ENCODE peak calls at places on chromosomes 2 and 18, in five cellular contexts. One of them, this sample, is unnamed.

GRCh38 chr2:128622371-128622770 is 303.7 kb upstream of the HS6ST1 start:
- DNase-seq in sigmoid colon: no peak
- DNase-seq in tibial artery: peak; percentile 62
- DNase-seq in tibial nerve: no peak
- DNase-seq in body of pancreas: no peak
- DNase-seq in this sample: no peak

GRCh38 chr2:219384872-219385271 is 2.8 kb downstream of the DNPEP start:
- DNase-seq in sigmoid colon: no peak
- DNase-seq in tibial artery: no peak
- DNase-seq in tibial nerve: no peak
- DNase-seq in body of pancreas: no peak
- DNase-seq in this sample: no peak

GRCh38 chr18:42030586-42031182 is 75.7 kb downstream of the PIK3C3 start:
- DNase-seq in sigmoid colon: no peak
- DNase-seq in tibial artery: no peak
- DNase-seq in tibial nerve: no peak
- DNase-seq in body of pancreas: peak; percentile 26
- DNase-seq in this sample: no peak

GRCh38 chr2:165681841-165682240 is 112.2 kb downstream of the GALNT3 start:
- DNase-seq in sigmoid colon: no peak
- DNase-seq in tibial artery: no peak
- DNase-seq in tibial nerve: no peak
- DNase-seq in body of pancreas: no peak
- DNase-seq in this sample: no peak

GRCh38 chr2:105786231-105787230 is 41.8 kb downstream of the NCK2 start:
- DNase-seq in sigmoid colon: no peak
- DNase-seq in tibial artery: no peak
- DNase-seq in tibial nerve: no peak
- DNase-seq in body of pancreas: no peak
- DNase-seq in this sample: no peak

GRCh38 chr2:241035818-241036396 is 37.5 kb downstream of the SNED1 start:
- DNase-seq in sigmoid colon: no peak
- DNase-seq in tibial artery: no peak
- DNase-seq in tibial nerve: no peak
- DNase-seq in body of pancreas: no peak
- DNase-seq in this sample: no peak

GRCh38 chr2:198913394-198914152 is 544.2 kb downstream of the SATB2 start:
- DNase-seq in sigmoid colon: no peak
- DNase-seq in tibial artery: no peak
- DNase-seq in tibial nerve: no peak
- DNase-seq in body of pancreas: no peak
- DNase-seq in this sample: no peak

GRCh38 chr2:200810967-200811335 is 759 bp upstream of the BZW1 start:
- DNase-seq in sigmoid colon: no peak
- DNase-seq in tibial artery: no peak
- DNase-seq in tibial nerve: peak; percentile 24
- DNase-seq in body of pancreas: no peak
- DNase-seq in this sample: no peak

GRCh38 chr2:55147041-55147440 is 85.1 kb downstream of the CLHC1 start:
- DNase-seq in sigmoid colon: no peak
- DNase-seq in tibial artery: no peak
- DNase-seq in tibial nerve: no peak
- DNase-seq in body of pancreas: no peak
- DNase-seq in this sample: no peak

GRCh38 chr2:217872319-217872718 is 130.5 kb downstream of the TNS1 start:
- DNase-seq in sigmoid colon: no peak
- DNase-seq in tibial artery: no peak
- DNase-seq in tibial nerve: no peak
- DNase-seq in body of pancreas: no peak
- DNase-seq in this sample: no peak

GRCh38 chr2:64276417-64277095 is 132.3 kb upstream of the PELI1 start:
- DNase-seq in sigmoid colon: no peak
- DNase-seq in tibial artery: no peak
- DNase-seq in tibial nerve: no peak
- DNase-seq in body of pancreas: no peak
- DNase-seq in this sample: no peak

GRCh38 chr2:173884403-173884802 is 80.8 kb downstream of the SP3 start:
- DNase-seq in sigmoid colon: peak; percentile 70
- DNase-seq in tibial artery: peak; percentile 63
- DNase-seq in tibial nerve: peak; percentile 37
- DNase-seq in body of pancreas: peak; percentile 82
- DNase-seq in this sample: no peak

GRCh38 chr2:69291004-69291650 is 95.9 kb downstream of the GFPT1 start:
- DNase-seq in sigmoid colon: no peak
- DNase-seq in tibial artery: no peak
- DNase-seq in tibial nerve: no peak
- DNase-seq in body of pancreas: no peak
- DNase-seq in this sample: no peak

GRCh38 chr2:96245609-96246390 is 20.0 kb downstream of the TMEM127 start:
- DNase-seq in sigmoid colon: peak; percentile 65
- DNase-seq in tibial artery: no peak
- DNase-seq in tibial nerve: no peak
- DNase-seq in body of pancreas: no peak
- DNase-seq in this sample: no peak

GRCh38 chr2:223959688-223960087 is 2.4 kb downstream of the MRPL44 start:
- DNase-seq in sigmoid colon: no peak
- DNase-seq in tibial artery: peak; percentile 63
- DNase-seq in tibial nerve: no peak
- DNase-seq in body of pancreas: peak; percentile 80
- DNase-seq in this sample: peak; percentile 40

GRCh38 chr2:85429213-85429923 is 10.9 kb downstream of the SH2D6 start:
- DNase-seq in sigmoid colon: no peak
- DNase-seq in tibial artery: no peak
- DNase-seq in tibial nerve: no peak
- DNase-seq in body of pancreas: no peak
- DNase-seq in this sample: no peak

GRCh38 chr2:111042261-111042660 is 78.5 kb upstream of the BCL2L11 start:
- DNase-seq in sigmoid colon: no peak
- DNase-seq in tibial artery: no peak
- DNase-seq in tibial nerve: no peak
- DNase-seq in body of pancreas: no peak
- DNase-seq in this sample: no peak

GRCh38 chr18:79944126-79944731 is 7.2 kb downstream of the SLC66A2 start:
- DNase-seq in sigmoid colon: peak; percentile 67
- DNase-seq in tibial artery: no peak
- DNase-seq in tibial nerve: no peak
- DNase-seq in body of pancreas: peak; percentile 91
- DNase-seq in this sample: peak; percentile 29

GRCh38 chr2:35343135-35343534 is 1012.4 kb upstream of the CRIM1 start:
- DNase-seq in sigmoid colon: no peak
- DNase-seq in tibial artery: no peak
- DNase-seq in tibial nerve: no peak
- DNase-seq in body of pancreas: no peak
- DNase-seq in this sample: no peak

GRCh38 chr2:215619022-215619958 is 183.4 kb upstream of the FN1 start:
- DNase-seq in sigmoid colon: no peak
- DNase-seq in tibial artery: no peak
- DNase-seq in tibial nerve: no peak
- DNase-seq in body of pancreas: no peak
- DNase-seq in this sample: no peak

GRCh38 chr2:188204830-188205229 is 86.8 kb upstream of the GULP1 start:
- DNase-seq in sigmoid colon: no peak
- DNase-seq in tibial artery: no peak
- DNase-seq in tibial nerve: no peak
- DNase-seq in body of pancreas: no peak
- DNase-seq in this sample: no peak

GRCh38 chr18:32011193-32011592 is 7.4 kb upstream of the RNF125 start:
- DNase-seq in sigmoid colon: no peak
- DNase-seq in tibial artery: no peak
- DNase-seq in tibial nerve: no peak
- DNase-seq in body of pancreas: no peak
- DNase-seq in this sample: no peak

GRCh38 chr2:138090330-138090729 is 126.1 kb downstream of the HNMT start:
- DNase-seq in sigmoid colon: no peak
- DNase-seq in tibial artery: no peak
- DNase-seq in tibial nerve: no peak
- DNase-seq in body of pancreas: peak; percentile 23
- DNase-seq in this sample: no peak

GRCh38 chr18:80179857-80180558 is 67.3 kb downstream of the PARD6G start:
- DNase-seq in sigmoid colon: no peak
- DNase-seq in tibial artery: no peak
- DNase-seq in tibial nerve: no peak
- DNase-seq in body of pancreas: no peak
- DNase-seq in this sample: peak; percentile 62

GRCh38 chr2:164388511-164388910 is 232.8 kb downstream of the GRB14 start:
- DNase-seq in sigmoid colon: no peak
- DNase-seq in tibial artery: no peak
- DNase-seq in tibial nerve: no peak
- DNase-seq in body of pancreas: no peak
- DNase-seq in this sample: no peak

GRCh38 chr2:128632491-128632780 is 313.8 kb upstream of the HS6ST1 start:
- DNase-seq in sigmoid colon: peak; percentile 52
- DNase-seq in tibial artery: no peak
- DNase-seq in tibial nerve: no peak
- DNase-seq in body of pancreas: no peak
- DNase-seq in this sample: no peak

GRCh38 chr2:105329561-105330495 is at the start of gene TGFBRAP1:
- DNase-seq in sigmoid colon: peak; percentile 74
- DNase-seq in tibial artery: peak; percentile 21
- DNase-seq in tibial nerve: no peak
- DNase-seq in body of pancreas: peak; percentile 71
- DNase-seq in this sample: peak; percentile 93

GRCh38 chr18:48882379-48882778 is 68.4 kb downstream of the SMAD7 start:
- DNase-seq in sigmoid colon: peak; percentile 30
- DNase-seq in tibial artery: peak; percentile 3
- DNase-seq in tibial nerve: no peak
- DNase-seq in body of pancreas: no peak
- DNase-seq in this sample: no peak

GRCh38 chr2:1729264-1729663 is 15.1 kb downstream of the PXDN start:
- DNase-seq in sigmoid colon: peak; percentile 57
- DNase-seq in tibial artery: no peak
- DNase-seq in tibial nerve: no peak
- DNase-seq in body of pancreas: no peak
- DNase-seq in this sample: no peak
- H3K4me3 ChIP-seq in sigmoid colon: peak overlapping the region; percentile 24
- H3K4me3 ChIP-seq in tibial artery: no peak overlapping the region
- H3K4me3 ChIP-seq in tibial nerve: no peak overlapping the region
- H3K4me3 ChIP-seq in body of pancreas: no peak overlapping the region
- H3K4me3 ChIP-seq in this sample: no peak overlapping the region

DNA sequence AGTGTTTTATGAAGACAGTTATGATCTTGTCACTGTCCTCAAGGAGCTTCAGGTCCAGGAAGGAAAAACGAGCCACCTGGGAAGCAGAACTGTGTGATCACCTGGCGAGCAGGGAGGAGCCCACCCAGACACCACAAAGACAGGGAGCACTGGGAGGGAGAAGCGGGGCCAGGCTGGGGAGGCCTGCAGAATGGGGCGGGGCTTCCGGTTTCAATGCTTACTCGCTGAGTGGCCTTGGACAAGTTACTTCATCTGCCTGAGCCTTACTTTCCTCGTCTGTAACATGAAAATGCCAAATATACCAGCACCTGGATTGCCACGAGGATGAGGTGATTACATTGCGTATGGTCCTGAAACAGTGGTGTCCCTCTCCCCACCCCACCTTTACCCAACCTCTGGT is 227.5 kb downstream of the ANKRD30B start:
- DNase-seq in sigmoid colon: no peak
- DNase-seq in tibial artery: no peak
- DNase-seq in tibial nerve: no peak
- DNase-seq in body of pancreas: no peak
- DNase-seq in this sample: no peak
- H3K9me3 ChIP-seq in sigmoid colon: no peaks in the 10 kb centered on the region
- H3K9me3 ChIP-seq in tibial artery: no peaks in the 10 kb centered on the region
- H3K9me3 ChIP-seq in tibial nerve: no peaks in the 10 kb centered on the region
- H3K9me3 ChIP-seq in body of pancreas: no peaks in the 10 kb centered on the region
- H3K9me3 ChIP-seq in this sample: no peaks in the 10 kb centered on the region

DNA sequence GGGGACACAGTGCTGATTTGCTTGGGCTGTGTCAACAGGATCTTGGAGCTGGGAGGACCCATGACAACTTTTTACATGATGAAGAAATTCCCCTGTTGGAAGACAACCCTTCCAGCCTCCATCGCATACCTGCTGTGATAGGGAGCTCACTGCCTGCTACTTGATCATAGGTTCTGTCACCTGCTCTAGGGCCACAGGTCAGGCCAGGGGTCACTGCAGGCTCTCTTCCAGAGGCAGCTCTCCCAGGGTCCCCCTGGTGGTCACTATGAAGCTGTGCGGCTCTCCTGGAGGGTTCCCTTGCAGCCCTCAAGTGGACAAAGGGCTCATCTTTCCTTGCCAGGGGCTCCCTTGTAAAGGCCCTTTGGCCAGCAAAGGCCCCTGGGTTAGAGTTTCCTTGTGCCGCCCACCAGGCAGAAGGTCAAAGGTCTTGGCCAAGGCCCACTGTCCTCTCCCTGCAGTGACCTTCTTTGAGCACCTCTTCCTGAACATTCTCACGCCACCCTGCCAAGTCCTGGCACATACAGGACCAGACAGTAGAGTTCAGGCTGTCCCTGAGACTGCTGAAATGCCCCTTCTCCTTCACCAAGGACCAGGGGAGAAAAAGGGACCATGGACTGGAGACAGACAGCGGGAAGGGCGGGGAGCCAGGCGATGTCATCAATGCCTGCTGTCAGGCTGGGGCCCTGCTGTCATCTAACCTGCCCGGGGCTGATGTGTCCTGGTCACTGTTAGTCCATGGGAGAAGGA is 345.1 kb downstream of the DYSF start:
- DNase-seq in sigmoid colon: peak; percentile 57
- DNase-seq in tibial artery: no peak
- DNase-seq in tibial nerve: no peak
- DNase-seq in body of pancreas: peak; percentile 48
- DNase-seq in this sample: no peak
- TF ChIP-seq CTCF in sigmoid colon: no peak
- TF ChIP-seq CTCF in tibial artery: peak; percentile 78
- TF ChIP-seq CTCF in tibial nerve: peak; percentile 65
- TF ChIP-seq CTCF in body of pancreas: peak; percentile 54
- TF ChIP-seq CTCF in this sample: peak; percentile 84

GRCh38 chr2:127080226-127080940 is 26.6 kb downstream of the BIN1 start:
- DNase-seq in sigmoid colon: no peak
- DNase-seq in tibial artery: no peak
- DNase-seq in tibial nerve: no peak
- DNase-seq in body of pancreas: no peak
- DNase-seq in this sample: no peak
- H3K4me3 ChIP-seq in sigmoid colon: no peak overlapping the region
- H3K4me3 ChIP-seq in tibial artery: no peak overlapping the region
- H3K4me3 ChIP-seq in tibial nerve: peak overlapping the region; percentile 47
- H3K4me3 ChIP-seq in body of pancreas: no peak overlapping the region
- H3K4me3 ChIP-seq in this sample: peak overlapping the region; percentile 19

GRCh38 chr18:35303610-35304009 is 13.6 kb upstream of the ZSCAN30 start:
- DNase-seq in sigmoid colon: no peak
- DNase-seq in tibial artery: no peak
- DNase-seq in tibial nerve: no peak
- DNase-seq in body of pancreas: no peak
- DNase-seq in this sample: no peak
- H3K9me3 ChIP-seq in sigmoid colon: peaks cover 50% of the 10 kb centered on the region
- H3K9me3 ChIP-seq in tibial artery: peaks cover 3% of the 10 kb centered on the region
- H3K9me3 ChIP-seq in tibial nerve: peaks cover 83% of the 10 kb centered on the region
- H3K9me3 ChIP-seq in body of pancreas: peaks cover 4% of the 10 kb centered on the region
- H3K9me3 ChIP-seq in this sample: peaks cover 100% of the 10 kb centered on the region